ENCODE peak calls at places on chromosome 22, in nine cellular contexts. One of them, this sample, is unnamed.
A peak's percentile ranks its signal among the peaks of the same experiment; 100 is the strongest.

GRCh38 chr22:47323518-47323917 is 561.1 kb downstream of the TBC1D22A start:
- DNase-seq in AG10803: no peak
- DNase-seq in esophagus squamous epithelium: no peak
- DNase-seq in cardiac fibroblast: no peak
- DNase-seq in NCI-H187: no peak
- DNase-seq in A549: no peak
- DNase-seq in RPMI7951: no peak
- DNase-seq in kidney: no peak
- DNase-seq in posterior vena cava: no peak
- DNase-seq in this sample: no peak

GRCh38 chr22:19800306-19800705 is 39.7 kb downstream of the TBX1 start:
- DNase-seq in AG10803: no peak
- DNase-seq in esophagus squamous epithelium: no peak
- DNase-seq in cardiac fibroblast: no peak
- DNase-seq in NCI-H187: no peak
- DNase-seq in A549: no peak
- DNase-seq in RPMI7951: no peak
- DNase-seq in kidney: peak; percentile 59
- DNase-seq in posterior vena cava: no peak
- DNase-seq in this sample: no peak

GRCh38 chr22:28442264-28442950 is 237.2 kb downstream of the TTC28 start:
- DNase-seq in AG10803: peak; percentile 77
- DNase-seq in esophagus squamous epithelium: no peak
- DNase-seq in cardiac fibroblast: peak; percentile 81
- DNase-seq in NCI-H187: no peak
- DNase-seq in A549: no peak
- DNase-seq in RPMI7951: peak; percentile 59
- DNase-seq in kidney: peak; percentile 94
- DNase-seq in posterior vena cava: peak; percentile 90
- DNase-seq in this sample: peak; percentile 89

GRCh38 chr22:22479999-22480532 is 28.5 kb downstream of the ZNF280B start:
- DNase-seq in AG10803: peak; percentile 35
- DNase-seq in esophagus squamous epithelium: no peak
- DNase-seq in cardiac fibroblast: no peak
- DNase-seq in NCI-H187: no peak
- DNase-seq in A549: no peak
- DNase-seq in RPMI7951: peak; percentile 15
- DNase-seq in kidney: no peak
- DNase-seq in posterior vena cava: no peak
- DNase-seq in this sample: no peak

GRCh38 chr22:38454361-38455062 is 487 bp downstream of the KCNJ4 start:
- DNase-seq in AG10803: no peak
- DNase-seq in esophagus squamous epithelium: no peak
- DNase-seq in cardiac fibroblast: no peak
- DNase-seq in NCI-H187: no peak
- DNase-seq in A549: no peak
- DNase-seq in RPMI7951: no peak
- DNase-seq in kidney: peak; percentile 75
- DNase-seq in posterior vena cava: no peak
- DNase-seq in this sample: no peak

GRCh38 chr22:27576413-27576812 is 225.1 kb downstream of the MN1 start:
- DNase-seq in AG10803: no peak
- DNase-seq in esophagus squamous epithelium: no peak
- DNase-seq in cardiac fibroblast: no peak
- DNase-seq in NCI-H187: no peak
- DNase-seq in A549: no peak
- DNase-seq in RPMI7951: no peak
- DNase-seq in kidney: no peak
- DNase-seq in posterior vena cava: no peak
- DNase-seq in this sample: no peak

GRCh38 chr22:49026476-49027121 is 801.1 kb downstream of the BRD1 start:
- DNase-seq in AG10803: no peak
- DNase-seq in esophagus squamous epithelium: no peak
- DNase-seq in cardiac fibroblast: no peak
- DNase-seq in NCI-H187: no peak
- DNase-seq in A549: peak; percentile 6
- DNase-seq in RPMI7951: no peak
- DNase-seq in kidney: peak; percentile 66
- DNase-seq in posterior vena cava: no peak
- DNase-seq in this sample: no peak

GRCh38 chr22:23529166-23530103 is 50.7 kb downstream of the IGLL1 start:
- DNase-seq in AG10803: no peak
- DNase-seq in esophagus squamous epithelium: no peak
- DNase-seq in cardiac fibroblast: no peak
- DNase-seq in NCI-H187: no peak
- DNase-seq in A549: no peak
- DNase-seq in RPMI7951: no peak
- DNase-seq in kidney: no peak
- DNase-seq in posterior vena cava: peak; percentile 52
- DNase-seq in this sample: no peak

GRCh38 chr22:33389927-33390326 is 331.7 kb upstream of the SYN3 start:
- DNase-seq in AG10803: peak; percentile 3
- DNase-seq in esophagus squamous epithelium: no peak
- DNase-seq in cardiac fibroblast: peak; percentile 4
- DNase-seq in NCI-H187: no peak
- DNase-seq in A549: no peak
- DNase-seq in RPMI7951: no peak
- DNase-seq in kidney: no peak
- DNase-seq in posterior vena cava: no peak
- DNase-seq in this sample: no peak

GRCh38 chr22:45515678-45516077 is 13.0 kb downstream of the FBLN1 start:
- DNase-seq in AG10803: no peak
- DNase-seq in esophagus squamous epithelium: no peak
- DNase-seq in cardiac fibroblast: no peak
- DNase-seq in NCI-H187: no peak
- DNase-seq in A549: no peak
- DNase-seq in RPMI7951: no peak
- DNase-seq in kidney: no peak
- DNase-seq in posterior vena cava: no peak
- DNase-seq in this sample: no peak

GRCh38 chr22:32050678-32051515 is 7.8 kb downstream of the SLC5A1 start:
- DNase-seq in AG10803: peak; percentile 87
- DNase-seq in esophagus squamous epithelium: no peak
- DNase-seq in cardiac fibroblast: peak; percentile 74
- DNase-seq in NCI-H187: no peak
- DNase-seq in A549: peak; percentile 40
- DNase-seq in RPMI7951: peak; percentile 84
- DNase-seq in kidney: peak; percentile 72
- DNase-seq in posterior vena cava: peak; percentile 84
- DNase-seq in this sample: peak; percentile 87

GRCh38 chr22:33875316-33875715 is 45.0 kb downstream of the LARGE1 start:
- DNase-seq in AG10803: no peak
- DNase-seq in esophagus squamous epithelium: no peak
- DNase-seq in cardiac fibroblast: no peak
- DNase-seq in NCI-H187: no peak
- DNase-seq in A549: no peak
- DNase-seq in RPMI7951: no peak
- DNase-seq in kidney: no peak
- DNase-seq in posterior vena cava: no peak
- DNase-seq in this sample: no peak

GRCh38 chr22:26669060-26669481 is 11.7 kb downstream of the MIAT start:
- DNase-seq in AG10803: peak; percentile 81
- DNase-seq in esophagus squamous epithelium: no peak
- DNase-seq in cardiac fibroblast: peak; percentile 57
- DNase-seq in NCI-H187: no peak
- DNase-seq in A549: no peak
- DNase-seq in RPMI7951: peak; percentile 65
- DNase-seq in kidney: no peak
- DNase-seq in posterior vena cava: no peak
- DNase-seq in this sample: peak; percentile 62

GRCh38 chr22:32311551-32312071 is 46.1 kb upstream of the RFPL3 start:
- DNase-seq in AG10803: no peak
- DNase-seq in esophagus squamous epithelium: no peak
- DNase-seq in cardiac fibroblast: no peak
- DNase-seq in NCI-H187: no peak
- DNase-seq in A549: no peak
- DNase-seq in RPMI7951: no peak
- DNase-seq in kidney: peak; percentile 28
- DNase-seq in posterior vena cava: peak; percentile 44
- DNase-seq in this sample: no peak

GRCh38 chr22:37545703-37546435 is 14.4 kb upstream of the CDC42EP1 start:
- DNase-seq in AG10803: peak; percentile 96
- DNase-seq in esophagus squamous epithelium: no peak
- DNase-seq in cardiac fibroblast: peak; percentile 100
- DNase-seq in NCI-H187: no peak
- DNase-seq in A549: peak; percentile 79
- DNase-seq in RPMI7951: peak; percentile 96
- DNase-seq in kidney: peak; percentile 98
- DNase-seq in posterior vena cava: peak; percentile 98
- DNase-seq in this sample: peak; percentile 97

GRCh38 chr22:22520020-22520656 is at the start of gene ZNF280A:
- DNase-seq in AG10803: no peak
- DNase-seq in esophagus squamous epithelium: no peak
- DNase-seq in cardiac fibroblast: peak; percentile 54
- DNase-seq in NCI-H187: no peak
- DNase-seq in A549: peak; percentile 67
- DNase-seq in RPMI7951: peak; percentile 74
- DNase-seq in kidney: no peak
- DNase-seq in posterior vena cava: no peak
- DNase-seq in this sample: peak; percentile 10

GRCh38 chr22:45629469-45630089 is 42.1 kb upstream of the ATXN10 start:
- DNase-seq in AG10803: no peak
- DNase-seq in esophagus squamous epithelium: no peak
- DNase-seq in cardiac fibroblast: no peak
- DNase-seq in NCI-H187: no peak
- DNase-seq in A549: no peak
- DNase-seq in RPMI7951: no peak
- DNase-seq in kidney: peak; percentile 61
- DNase-seq in posterior vena cava: peak; percentile 38
- DNase-seq in this sample: no peak

GRCh38 chr22:24391836-24392217 is 35.6 kb upstream of the ADORA2A start:
- DNase-seq in AG10803: peak; percentile 82
- DNase-seq in esophagus squamous epithelium: no peak
- DNase-seq in cardiac fibroblast: peak; percentile 70
- DNase-seq in NCI-H187: no peak
- DNase-seq in A549: no peak
- DNase-seq in RPMI7951: peak; percentile 56
- DNase-seq in kidney: no peak
- DNase-seq in posterior vena cava: no peak
- DNase-seq in this sample: peak; percentile 58

GRCh38 chr22:18152519-18152918 is 2.5 kb downstream of the USP18 start:
- DNase-seq in AG10803: no peak
- DNase-seq in esophagus squamous epithelium: no peak
- DNase-seq in cardiac fibroblast: no peak
- DNase-seq in NCI-H187: no peak
- DNase-seq in A549: no peak
- DNase-seq in RPMI7951: no peak
- DNase-seq in kidney: no peak
- DNase-seq in posterior vena cava: no peak
- DNase-seq in this sample: no peak

GRCh38 chr22:47107431-47107830 is 345.0 kb downstream of the TBC1D22A start:
- DNase-seq in AG10803: peak; percentile 61
- DNase-seq in esophagus squamous epithelium: no peak
- DNase-seq in cardiac fibroblast: peak; percentile 69
- DNase-seq in NCI-H187: no peak
- DNase-seq in A549: no peak
- DNase-seq in RPMI7951: peak; percentile 69
- DNase-seq in kidney: no peak
- DNase-seq in posterior vena cava: no peak
- DNase-seq in this sample: peak; percentile 84

GRCh38 chr22:25903294-25903693 is 161.3 kb downstream of the MYO18B start:
- DNase-seq in AG10803: no peak
- DNase-seq in esophagus squamous epithelium: no peak
- DNase-seq in cardiac fibroblast: no peak
- DNase-seq in NCI-H187: no peak
- DNase-seq in A549: no peak
- DNase-seq in RPMI7951: no peak
- DNase-seq in kidney: no peak
- DNase-seq in posterior vena cava: no peak
- DNase-seq in this sample: no peak

GRCh38 chr22:29773233-29773632 is 6.1 kb downstream of the UQCR10 start:
- DNase-seq in AG10803: peak; percentile 29
- DNase-seq in esophagus squamous epithelium: no peak
- DNase-seq in cardiac fibroblast: no peak
- DNase-seq in NCI-H187: no peak
- DNase-seq in A549: peak; percentile 40
- DNase-seq in RPMI7951: peak; percentile 50
- DNase-seq in kidney: no peak
- DNase-seq in posterior vena cava: no peak
- DNase-seq in this sample: peak; percentile 20

GRCh38 chr22:49827853-49828598 is at the start of gene BRD1:
- DNase-seq in AG10803: peak; percentile 60
- DNase-seq in esophagus squamous epithelium: no peak
- DNase-seq in cardiac fibroblast: peak; percentile 73
- DNase-seq in NCI-H187: peak; percentile 1
- DNase-seq in A549: no peak
- DNase-seq in RPMI7951: peak; percentile 67
- DNase-seq in kidney: peak; percentile 85
- DNase-seq in posterior vena cava: no peak
- DNase-seq in this sample: peak; percentile 72

GRCh38 chr22:35629406-35630234 is 12.5 kb upstream of the MB start:
- DNase-seq in AG10803: peak; percentile 99
- DNase-seq in esophagus squamous epithelium: no peak
- DNase-seq in cardiac fibroblast: peak; percentile 98
- DNase-seq in NCI-H187: no peak
- DNase-seq in A549: peak; percentile 84
- DNase-seq in RPMI7951: peak; percentile 99
- DNase-seq in kidney: peak; percentile 94
- DNase-seq in posterior vena cava: peak; percentile 94
- DNase-seq in this sample: peak; percentile 97

GRCh38 chr22:45069925-45070324 is 60.1 kb upstream of the PHF21B start:
- DNase-seq in AG10803: no peak
- DNase-seq in esophagus squamous epithelium: no peak
- DNase-seq in cardiac fibroblast: no peak
- DNase-seq in NCI-H187: no peak
- DNase-seq in A549: no peak
- DNase-seq in RPMI7951: no peak
- DNase-seq in kidney: no peak
- DNase-seq in posterior vena cava: no peak
- DNase-seq in this sample: no peak

GRCh38 chr22:19055801-19056200 is 66.4 kb downstream of the DGCR2 start:
- DNase-seq in AG10803: no peak
- DNase-seq in esophagus squamous epithelium: no peak
- DNase-seq in cardiac fibroblast: no peak
- DNase-seq in NCI-H187: no peak
- DNase-seq in A549: no peak
- DNase-seq in RPMI7951: no peak
- DNase-seq in kidney: peak; percentile 53
- DNase-seq in posterior vena cava: peak; percentile 17
- DNase-seq in this sample: no peak

GRCh38 chr22:29167032-29167911 is 38.4 kb upstream of the EMID1 start:
- DNase-seq in AG10803: no peak
- DNase-seq in esophagus squamous epithelium: no peak
- DNase-seq in cardiac fibroblast: no peak
- DNase-seq in NCI-H187: no peak
- DNase-seq in A549: no peak
- DNase-seq in RPMI7951: peak; percentile 93
- DNase-seq in kidney: peak; percentile 20
- DNase-seq in posterior vena cava: peak; percentile 45
- DNase-seq in this sample: no peak

GRCh38 chr22:38418589-38418988 is 36.4 kb downstream of the KCNJ4 start:
- DNase-seq in AG10803: no peak
- DNase-seq in esophagus squamous epithelium: no peak
- DNase-seq in cardiac fibroblast: no peak
- DNase-seq in NCI-H187: no peak
- DNase-seq in A549: no peak
- DNase-seq in RPMI7951: no peak
- DNase-seq in kidney: peak; percentile 49
- DNase-seq in posterior vena cava: peak; percentile 72
- DNase-seq in this sample: no peak

GRCh38 chr22:22552630-22553029 is 6.4 kb downstream of the PRAME start:
- DNase-seq in AG10803: no peak
- DNase-seq in esophagus squamous epithelium: no peak
- DNase-seq in cardiac fibroblast: peak; percentile 12
- DNase-seq in NCI-H187: no peak
- DNase-seq in A549: no peak
- DNase-seq in RPMI7951: peak; percentile 74
- DNase-seq in kidney: no peak
- DNase-seq in posterior vena cava: no peak
- DNase-seq in this sample: no peak

GRCh38 chr22:24002272-24002671 is 3.0 kb downstream of the GSTT4 start:
- DNase-seq in AG10803: no peak
- DNase-seq in esophagus squamous epithelium: no peak
- DNase-seq in cardiac fibroblast: no peak
- DNase-seq in NCI-H187: no peak
- DNase-seq in A549: no peak
- DNase-seq in RPMI7951: no peak
- DNase-seq in kidney: no peak
- DNase-seq in posterior vena cava: no peak
- DNase-seq in this sample: no peak

GRCh38 chr22:41285441-41285819 is 557 bp downstream of the RANGAP1 start:
- DNase-seq in AG10803: peak; percentile 82
- DNase-seq in esophagus squamous epithelium: no peak
- DNase-seq in cardiac fibroblast: peak; percentile 78
- DNase-seq in NCI-H187: no peak
- DNase-seq in A549: no peak
- DNase-seq in RPMI7951: peak; percentile 93
- DNase-seq in kidney: peak; percentile 79
- DNase-seq in posterior vena cava: peak; percentile 90
- DNase-seq in this sample: peak; percentile 92

This sample was measured in AG08395.